ENCODE peak calls at places on chromosomes 5 and 9, in five cellular contexts. S is choroid plexus epithelial cell, U is activated B cell treated with CpG ODN at 0.5 μM for 24 hours, L is WTC11, F is AG04450. B is an unnamed sample.

GRCh38 chr5:94024101-94024500 is 282.7 kb upstream of the POU5F2 start:
- DNase-seq in S (peak; percentile 7), U (no peak), L (no peak), F (no peak), B (no peak)

GRCh38 chr5:132369471-132370240 is at the start of gene SLC22A5:
- DNase-seq in S (peak; percentile 26), U (peak; percentile 84), L (peak; percentile 80), F (no peak), B (peak; percentile 87)

GRCh38 chr9:35904966-35905781 is 828 bp upstream of the HRCT1 start:
- DNase-seq in S (no peak), U (no peak), L (no peak), F (no peak), B (no peak)

GRCh38 chr5:108818613-108819272 is 71.0 kb downstream of the FER start:
- DNase-seq in S (peak; percentile 75), U (no peak), L (no peak), F (peak; percentile 16), B (peak; percentile 61)

GRCh38 chr9:94826644-94827410 is 100.3 kb downstream of the AOPEP start:
- DNase-seq in S (no peak), U (no peak), L (no peak), F (no peak), B (no peak)

GRCh38 chr5:75510417-75510835 is 1.0 kb downstream of the CERT1 start:
- DNase-seq in S (peak; percentile 42), U (no peak), L (no peak), F (no peak), B (peak; percentile 12)

GRCh38 chr9:27749838-27750237 is 176.6 kb upstream of the C9orf72 start:
- DNase-seq in S (no peak), U (no peak), L (peak; percentile 30), F (no peak), B (no peak)

GRCh38 chr5:139698461-139699146 is 50.5 kb downstream of the CXXC5 start:
- DNase-seq in S (peak; percentile 73), U (no peak), L (peak; percentile 93), F (peak; percentile 41), B (no peak)

GRCh38 chr9:130664191-130665028 is at the start of gene PRDM12:
- DNase-seq in S (no peak), U (no peak), L (peak; percentile 63), F (no peak), B (no peak)

GRCh38 chr5:42653705-42654104 is 102.9 kb upstream of the CCDC152 start:
- DNase-seq in S (no peak), U (no peak), L (no peak), F (no peak), B (no peak)

GRCh38 chr9:105065119-105066088 is 137.4 kb upstream of the ABCA1 start:
- DNase-seq in S (no peak), U (no peak), L (no peak), F (no peak), B (no peak)

GRCh38 chr9:34190996-34191892 is 12.4 kb downstream of the UBAP1 start:
- DNase-seq in S (peak; percentile 62), U (no peak), L (no peak), F (no peak), B (no peak)

GRCh38 chr5:181186902-181187499 is 18.0 kb downstream of the TRIM7 start:
- DNase-seq in S (no peak), U (no peak), L (no peak), F (no peak), B (no peak)

GRCh38 chr5:170631471-170632195 is 127.8 kb downstream of the KCNIP1 start:
- DNase-seq in S (no peak), U (no peak), L (peak; percentile 68), F (no peak), B (no peak)

GRCh38 chr5:172353271-172353807 is 69.8 kb upstream of the UBTD2 start:
- DNase-seq in S (no peak), U (no peak), L (no peak), F (no peak), B (no peak)

GRCh38 chr5:178996156-178996555 is 1.0 kb upstream of the GRM6 start:
- DNase-seq in S (no peak), U (no peak), L (no peak), F (no peak), B (no peak)

GRCh38 chr5:81125959-81126358 is 107.2 kb upstream of the CKMT2 start:
- DNase-seq in S (peak; percentile 55), U (no peak), L (no peak), F (no peak), B (no peak)

GRCh38 chr9:115694014-115694413 is 459.6 kb upstream of the PAPPA start:
- DNase-seq in S (peak; percentile 98), U (no peak), L (peak; percentile 54), F (peak; percentile 78), B (no peak)

GRCh38 chr9:74556685-74557084 is 59.5 kb downstream of the RORB start:
- DNase-seq in S (peak; percentile 41), U (no peak), L (no peak), F (no peak), B (peak; percentile 4)

GRCh38 chr9:129867138-129868032 is 32.1 kb downstream of the USP20 start:
- DNase-seq in S (no peak), U (no peak), L (peak; percentile 50), F (no peak), B (no peak)

GRCh38 chr9:98171176-98171925 is 21.1 kb downstream of the CORO2A start:
- DNase-seq in S (no peak), U (no peak), L (peak; percentile 37), F (no peak), B (no peak)

GRCh38 chr9:89923961-89924504 is 319.2 kb downstream of the GADD45G start:
- DNase-seq in S (peak; percentile 9), U (no peak), L (no peak), F (no peak), B (no peak)

GRCh38 chr5:77210091-77211012 is at the start of gene PDE8B:
- DNase-seq in S (no peak), U (no peak), L (peak; percentile 34), F (no peak), B (peak; percentile 57)

GRCh38 chr5:81601912-81602311 is 149.0 kb downstream of the SSBP2 start:
- DNase-seq in S (peak; percentile 47), U (no peak), L (no peak), F (no peak), B (no peak)

GRCh38 chr9:69857131-69857530 is 36.5 kb downstream of the CFAP95 start:
- DNase-seq in S (peak; percentile 25), U (no peak), L (no peak), F (no peak), B (no peak)

GRCh38 chr9:94139672-94140417 is 55.6 kb downstream of the PTPDC1 start:
- DNase-seq in S (peak; percentile 99), U (no peak), L (no peak), F (peak; percentile 95), B (no peak)

GRCh38 chr5:73901045-73901444 is 275.0 kb downstream of the ARHGEF28 start:
- DNase-seq in S (peak; percentile 61), U (no peak), L (no peak), F (peak; percentile 50), B (no peak)

GRCh38 chr5:138946241-138946623 is 71.1 kb upstream of the LRRTM2 start:
- DNase-seq in S (no peak), U (no peak), L (no peak), F (no peak), B (no peak)

GRCh38 chr5:56314536-56314935 is 81.4 kb upstream of the ANKRD55 start:
- DNase-seq in S (peak; percentile 63), U (peak; percentile 30), L (peak; percentile 35), F (no peak), B (peak; percentile 46)

GRCh38 chr5:102762828-102763227 is 7.7 kb downstream of the PAM start:
- DNase-seq in S (no peak), U (no peak), L (no peak), F (no peak), B (no peak)

DNA sequence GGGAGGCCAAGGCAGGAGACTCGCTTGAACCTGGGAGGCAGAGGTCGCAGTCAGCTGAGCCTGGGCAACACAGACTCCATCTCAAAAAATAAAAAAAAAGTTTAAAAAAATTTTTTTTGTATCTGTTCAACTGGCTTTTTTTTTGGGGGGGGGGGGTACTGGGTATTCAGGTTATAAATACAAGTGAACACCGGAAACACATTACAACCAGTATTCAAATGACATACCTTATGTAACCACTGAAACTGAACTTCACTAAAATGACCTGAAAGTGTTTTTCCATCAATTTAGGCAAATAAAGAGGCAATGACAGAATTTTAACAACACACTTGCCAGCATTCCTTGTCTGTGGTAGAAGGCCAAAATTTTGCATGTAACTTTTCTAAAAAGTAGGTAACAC is 33.5 kb downstream of the STRBP start:
- DNase-seq in S (no peak), U (no peak), L (no peak), F (no peak), B (peak; percentile 44)
- TF ChIP-seq CTCF in S (no peak), U (no peak), L (no peak), F (no peak), B (no peak)

GRCh38 chr5:175479125-175479881 is 943 bp downstream of the SFXN1 start:
- DNase-seq in S (no peak), U (no peak), L (no peak), F (no peak), B (no peak)

GRCh38 chr5:175475248-175475647 is 3.1 kb upstream of the SFXN1 start:
- DNase-seq in S (no peak), U (no peak), L (no peak), F (no peak), B (no peak)

GRCh38 chr5:175478384-175479124 is at the start of gene SFXN1:
- DNase-seq in S (peak; percentile 73), U (peak; percentile 76), L (peak; percentile 81), F (no peak), B (peak; percentile 97)

GRCh38 chr5:175477440-175477839 is 920 bp upstream of the SFXN1 start:
- DNase-seq in S (no peak), U (no peak), L (no peak), F (no peak), B (no peak)

GRCh38 chr5:175478008-175478383 is 364 bp upstream of the SFXN1 start:
- DNase-seq in S (no peak), U (no peak), L (no peak), F (no peak), B (no peak)
- TF ChIP-seq CTCF in S (no peak), U (no peak), L (no peak), F (no peak), B (no peak)

DNA sequence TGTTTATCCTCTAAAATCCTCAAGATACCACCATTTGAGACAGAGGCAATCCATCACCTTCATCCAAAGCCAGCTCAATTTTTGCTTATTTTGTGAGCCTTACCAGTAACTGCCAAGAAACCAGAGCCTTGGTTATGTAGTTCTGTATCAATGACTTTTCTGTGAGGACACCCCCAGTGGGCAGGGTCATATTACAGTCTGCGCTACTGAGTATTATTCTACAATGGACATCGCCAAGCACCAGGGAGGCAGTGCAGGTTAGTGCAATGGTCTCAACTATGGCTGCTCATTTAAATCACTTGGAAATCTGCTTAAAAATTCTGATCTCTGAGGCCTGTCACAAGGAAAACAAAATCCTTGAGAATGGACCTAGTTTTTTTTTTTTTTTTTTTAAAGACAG is 90.5 kb upstream of the NIPAL4 start:
- DNase-seq in S (no peak), U (no peak), L (no peak), F (no peak), B (no peak)
- TF ChIP-seq CTCF in S (no peak), U (no peak), L (no peak), F (no peak), B (no peak)

DNA sequence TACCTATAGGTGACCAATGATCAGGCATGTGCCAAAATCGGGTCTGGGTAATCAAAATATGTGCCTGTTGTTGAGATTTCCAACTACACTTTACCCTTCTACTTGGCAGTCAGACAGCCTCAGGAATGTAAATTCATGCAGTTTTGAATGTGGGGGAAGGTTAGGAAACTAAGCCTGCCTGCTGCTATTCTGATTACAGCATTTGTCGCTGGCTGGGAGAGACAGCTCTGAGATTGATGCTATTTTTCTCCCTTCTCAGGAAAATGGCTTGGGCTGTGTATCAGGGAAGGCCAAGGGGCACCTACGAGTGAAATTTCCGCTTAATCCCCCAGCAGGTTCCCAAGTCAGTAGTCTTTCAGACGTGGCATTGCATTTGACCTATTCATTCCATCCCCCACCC is 3.6 kb upstream of the RGS7BP start:
- DNase-seq in S (peak; percentile 12), U (no peak), L (no peak), F (no peak), B (no peak)
- TF ChIP-seq CTCF in S (no peak), U (no peak), L (no peak), F (no peak), B (no peak)